ENCODE peak calls at places on chromosomes 4 and X, in five cellular contexts. One of them, this sample, is unnamed.

GRCh38 chr4:7254736-7255487 is 62.6 kb downstream of the SORCS2 start:
- DNase-seq in cardiac muscle cell: no peak
- DNase-seq in mammary epithelial cell: no peak
- DNase-seq in neuronal stem cell: no peak
- DNase-seq in CD8-positive, alpha-beta memory T cell: no peak
- DNase-seq in this sample: no peak

GRCh38 chrX:110045421-110045820 is 42.5 kb downstream of the TMEM164 start:
- DNase-seq in CD8-positive, alpha-beta memory T cell: no peak
- DNase-seq in mammary epithelial cell: no peak
- DNase-seq in neuronal stem cell: no peak
- DNase-seq in cardiac muscle cell: no peak
- DNase-seq in this sample: no peak

GRCh38 chr4:14111730-14112171 is 484.2 kb upstream of the BOD1L1 start:
- DNase-seq in CD8-positive, alpha-beta memory T cell: no peak
- DNase-seq in mammary epithelial cell: peak; percentile 90
- DNase-seq in neuronal stem cell: no peak
- DNase-seq in cardiac muscle cell: no peak
- DNase-seq in this sample: peak; percentile 94

GRCh38 chr4:182143822-182144620 is 99.2 kb upstream of the TENM3 start:
- DNase-seq in neuronal stem cell: peak; percentile 78
- DNase-seq in mammary epithelial cell: peak; percentile 88
- DNase-seq in cardiac muscle cell: peak; percentile 49
- DNase-seq in CD8-positive, alpha-beta memory T cell: no peak
- DNase-seq in this sample: peak; percentile 4

GRCh38 chr4:173415092-173415491 is 16.2 kb upstream of the SCRG1 start:
- DNase-seq in mammary epithelial cell: peak; percentile 90
- DNase-seq in neuronal stem cell: no peak
- DNase-seq in CD8-positive, alpha-beta memory T cell: no peak
- DNase-seq in cardiac muscle cell: no peak
- DNase-seq in this sample: peak; percentile 74

GRCh38 chr4:57462843-57463242 is 352.7 kb upstream of the IGFBP7 start:
- DNase-seq in cardiac muscle cell: no peak
- DNase-seq in mammary epithelial cell: no peak
- DNase-seq in CD8-positive, alpha-beta memory T cell: no peak
- DNase-seq in neuronal stem cell: peak; percentile 31
- DNase-seq in this sample: no peak

GRCh38 chr4:77629885-77630284 is 24.3 kb downstream of the CXCL13 start:
- DNase-seq in mammary epithelial cell: no peak
- DNase-seq in cardiac muscle cell: no peak
- DNase-seq in neuronal stem cell: no peak
- DNase-seq in CD8-positive, alpha-beta memory T cell: no peak
- DNase-seq in this sample: no peak

GRCh38 chrX:140432328-140433025 is 72.4 kb downstream of the SOX3 start:
- DNase-seq in mammary epithelial cell: no peak
- DNase-seq in cardiac muscle cell: no peak
- DNase-seq in neuronal stem cell: no peak
- DNase-seq in CD8-positive, alpha-beta memory T cell: no peak
- DNase-seq in this sample: no peak

GRCh38 chrX:71103110-71103983 is 3.2 kb downstream of the CXorf65 start:
- DNase-seq in neuronal stem cell: no peak
- DNase-seq in CD8-positive, alpha-beta memory T cell: peak; percentile 64
- DNase-seq in mammary epithelial cell: no peak
- DNase-seq in cardiac muscle cell: peak; percentile 42
- DNase-seq in this sample: no peak

GRCh38 chrX:80246273-80246672 is 174.0 kb upstream of the TENT5D start:
- DNase-seq in mammary epithelial cell: no peak
- DNase-seq in neuronal stem cell: no peak
- DNase-seq in CD8-positive, alpha-beta memory T cell: no peak
- DNase-seq in cardiac muscle cell: no peak
- DNase-seq in this sample: peak; percentile 21

GRCh38 chrX:41153453-41153852 is 68.2 kb downstream of the USP9X start:
- DNase-seq in neuronal stem cell: no peak
- DNase-seq in cardiac muscle cell: no peak
- DNase-seq in mammary epithelial cell: peak; percentile 49
- DNase-seq in CD8-positive, alpha-beta memory T cell: no peak
- DNase-seq in this sample: no peak

GRCh38 chr4:88705805-88706518 is 8.3 kb upstream of the NAP1L5 start:
- DNase-seq in cardiac muscle cell: no peak
- DNase-seq in neuronal stem cell: no peak
- DNase-seq in CD8-positive, alpha-beta memory T cell: no peak
- DNase-seq in mammary epithelial cell: peak; percentile 19
- DNase-seq in this sample: peak; percentile 36

GRCh38 chr4:139556071-139556734 is at the start of gene SETD7:
- DNase-seq in neuronal stem cell: peak; percentile 58
- DNase-seq in CD8-positive, alpha-beta memory T cell: peak; percentile 60
- DNase-seq in cardiac muscle cell: peak; percentile 72
- DNase-seq in mammary epithelial cell: peak; percentile 78
- DNase-seq in this sample: peak; percentile 57

GRCh38 chrX:100611951-100612350 is 24.7 kb downstream of the TSPAN6 start:
- DNase-seq in neuronal stem cell: no peak
- DNase-seq in cardiac muscle cell: no peak
- DNase-seq in CD8-positive, alpha-beta memory T cell: no peak
- DNase-seq in mammary epithelial cell: no peak
- DNase-seq in this sample: no peak

GRCh38 chr4:107299646-107300045 is 263.5 kb upstream of the DKK2 start:
- DNase-seq in neuronal stem cell: no peak
- DNase-seq in mammary epithelial cell: peak; percentile 38
- DNase-seq in cardiac muscle cell: no peak
- DNase-seq in CD8-positive, alpha-beta memory T cell: no peak
- DNase-seq in this sample: no peak

GRCh38 chr4:164779080-164779479 is 25.1 kb downstream of the SMIM31 start:
- DNase-seq in cardiac muscle cell: no peak
- DNase-seq in mammary epithelial cell: no peak
- DNase-seq in neuronal stem cell: no peak
- DNase-seq in CD8-positive, alpha-beta memory T cell: no peak
- DNase-seq in this sample: no peak

GRCh38 chr4:151850751-151851150 is 89.9 kb upstream of the GATB start:
- DNase-seq in CD8-positive, alpha-beta memory T cell: no peak
- DNase-seq in mammary epithelial cell: peak; percentile 43
- DNase-seq in cardiac muscle cell: no peak
- DNase-seq in neuronal stem cell: no peak
- DNase-seq in this sample: no peak

GRCh38 chrX:39293203-39293602 is 491.9 kb downstream of the MID1IP1 start:
- DNase-seq in CD8-positive, alpha-beta memory T cell: no peak
- DNase-seq in mammary epithelial cell: no peak
- DNase-seq in neuronal stem cell: no peak
- DNase-seq in cardiac muscle cell: no peak
- DNase-seq in this sample: no peak

GRCh38 chrX:97705936-97706335 is 822.2 kb downstream of the RPA4 start:
- DNase-seq in CD8-positive, alpha-beta memory T cell: no peak
- DNase-seq in neuronal stem cell: no peak
- DNase-seq in mammary epithelial cell: no peak
- DNase-seq in cardiac muscle cell: no peak
- DNase-seq in this sample: no peak

GRCh38 chrX:24498181-24498580 is 33.1 kb downstream of the PDK3 start:
- DNase-seq in CD8-positive, alpha-beta memory T cell: no peak
- DNase-seq in neuronal stem cell: peak; percentile 1
- DNase-seq in cardiac muscle cell: no peak
- DNase-seq in mammary epithelial cell: no peak
- DNase-seq in this sample: no peak

GRCh38 chr4:898869-899555 is 33.1 kb downstream of the GAK start:
- DNase-seq in neuronal stem cell: no peak
- DNase-seq in CD8-positive, alpha-beta memory T cell: no peak
- DNase-seq in mammary epithelial cell: no peak
- DNase-seq in cardiac muscle cell: no peak
- DNase-seq in this sample: no peak

GRCh38 chrX:36348509-36348908 is 429.0 kb downstream of the CFAP47 start:
- DNase-seq in neuronal stem cell: no peak
- DNase-seq in mammary epithelial cell: no peak
- DNase-seq in cardiac muscle cell: no peak
- DNase-seq in CD8-positive, alpha-beta memory T cell: no peak
- DNase-seq in this sample: no peak

GRCh38 chr4:7280906-7281305 is 88.6 kb downstream of the SORCS2 start:
- DNase-seq in mammary epithelial cell: peak; percentile 87
- DNase-seq in CD8-positive, alpha-beta memory T cell: no peak
- DNase-seq in neuronal stem cell: no peak
- DNase-seq in cardiac muscle cell: no peak
- DNase-seq in this sample: peak; percentile 20

DNA sequence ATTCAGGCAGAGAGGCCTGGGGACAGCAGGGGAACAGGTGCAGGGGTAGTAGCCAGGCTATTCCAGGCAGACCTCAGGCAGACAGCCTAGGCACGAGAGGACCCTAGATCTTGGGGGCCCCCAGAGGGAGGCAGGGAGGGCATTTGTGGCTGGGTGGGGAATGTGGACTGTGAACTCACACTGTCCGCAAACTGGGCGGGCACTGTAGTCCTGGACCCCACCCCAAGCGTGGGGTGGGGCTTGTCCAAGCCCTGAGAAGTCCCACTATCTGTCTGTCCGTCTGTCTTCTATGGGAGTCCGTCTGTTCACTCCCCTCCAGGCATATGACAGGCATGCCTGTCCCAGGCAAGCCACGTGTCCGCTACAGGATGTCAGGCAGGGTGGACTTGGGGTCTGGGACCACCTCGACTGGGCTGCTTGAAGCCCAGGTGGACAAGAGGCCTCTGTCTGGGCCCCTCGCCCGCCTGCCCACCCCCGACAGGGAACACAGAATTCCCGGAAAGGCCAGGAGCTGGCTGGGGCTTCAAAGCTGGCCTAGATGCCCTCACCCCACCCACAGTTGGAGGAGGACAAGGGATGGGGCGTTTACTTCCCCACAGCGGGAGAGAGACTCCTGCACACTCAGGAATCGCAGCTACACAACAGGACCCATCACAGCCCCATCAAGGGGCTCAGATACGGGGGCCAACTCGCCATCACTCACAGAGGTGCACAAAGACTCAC is at the start of gene SLC38A5:
- DNase-seq in neuronal stem cell: no peak
- DNase-seq in mammary epithelial cell: no peak
- DNase-seq in cardiac muscle cell: no peak
- DNase-seq in CD8-positive, alpha-beta memory T cell: no peak
- DNase-seq in this sample: no peak
- H3K27ac ChIP-seq in neuronal stem cell: no peak within 1 kb of the TSS
- H3K27ac ChIP-seq in mammary epithelial cell: no peak within 1 kb of the TSS
- H3K27ac ChIP-seq in cardiac muscle cell: no peak within 1 kb of the TSS
- H3K27ac ChIP-seq in CD8-positive, alpha-beta memory T cell: peak within 1 kb of the TSS; percentile 72
- H3K27ac ChIP-seq in this sample: no peak within 1 kb of the TSS

GRCh38 chr4:186946140-186946539 is 222.5 kb upstream of the FAT1 start:
- DNase-seq in neuronal stem cell: no peak
- DNase-seq in CD8-positive, alpha-beta memory T cell: no peak
- DNase-seq in cardiac muscle cell: no peak
- DNase-seq in mammary epithelial cell: no peak
- DNase-seq in this sample: no peak
- H3K27ac ChIP-seq in neuronal stem cell: no peak overlapping the region
- H3K27ac ChIP-seq in CD8-positive, alpha-beta memory T cell: no peak overlapping the region
- H3K27ac ChIP-seq in cardiac muscle cell: no peak overlapping the region
- H3K27ac ChIP-seq in mammary epithelial cell: no peak overlapping the region
- H3K27ac ChIP-seq in this sample: no peak overlapping the region

GRCh38 chrX:45524296-45524695 is 323.6 kb upstream of the DIPK2B start:
- DNase-seq in neuronal stem cell: no peak
- DNase-seq in cardiac muscle cell: no peak
- DNase-seq in CD8-positive, alpha-beta memory T cell: no peak
- DNase-seq in mammary epithelial cell: peak; percentile 39
- DNase-seq in this sample: peak; percentile 79
- H3K27ac ChIP-seq in neuronal stem cell: no peak overlapping the region
- H3K27ac ChIP-seq in cardiac muscle cell: no peak overlapping the region
- H3K27ac ChIP-seq in CD8-positive, alpha-beta memory T cell: no peak overlapping the region
- H3K27ac ChIP-seq in mammary epithelial cell: peak overlapping the region; percentile 11
- H3K27ac ChIP-seq in this sample: peak overlapping the region; percentile 63

DNA sequence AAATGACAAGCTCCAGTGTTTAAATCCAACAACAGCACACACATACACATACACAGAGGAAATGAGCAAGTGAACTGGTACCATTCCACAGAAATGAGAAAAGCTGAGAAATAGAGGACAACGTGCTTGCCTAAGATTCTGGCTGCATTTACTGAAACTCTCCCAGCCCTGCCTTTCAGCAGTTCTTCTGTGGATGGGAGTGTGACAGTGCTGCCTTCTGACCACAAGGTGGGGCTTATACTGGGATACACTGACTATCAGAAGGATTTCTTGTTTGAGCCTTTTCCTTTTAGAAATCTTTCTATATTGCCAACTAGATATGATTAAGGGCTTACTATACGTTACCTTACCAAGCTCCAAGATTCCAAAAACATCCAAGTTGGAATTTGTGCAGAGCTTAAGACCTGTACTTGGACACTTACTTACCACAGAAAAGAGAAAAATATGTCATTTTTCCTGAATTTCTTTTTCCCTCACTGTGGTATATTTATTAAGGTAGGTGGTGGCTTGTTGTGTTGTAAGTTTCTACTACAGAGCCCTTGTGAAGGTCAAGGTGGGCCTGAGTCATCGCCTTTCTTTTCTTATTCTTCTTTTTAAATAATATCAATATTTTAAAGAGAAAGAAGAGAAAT is 10.7 kb upstream of the CXCL8 start:
- DNase-seq in neuronal stem cell: peak; percentile 40
- DNase-seq in mammary epithelial cell: peak; percentile 84
- DNase-seq in cardiac muscle cell: peak; percentile 66
- DNase-seq in CD8-positive, alpha-beta memory T cell: no peak
- DNase-seq in this sample: peak; percentile 93
- H3K27ac ChIP-seq in neuronal stem cell: no peak overlapping the region
- H3K27ac ChIP-seq in mammary epithelial cell: no peak overlapping the region
- H3K27ac ChIP-seq in cardiac muscle cell: no peak overlapping the region
- H3K27ac ChIP-seq in CD8-positive, alpha-beta memory T cell: no peak overlapping the region
- H3K27ac ChIP-seq in this sample: peak overlapping the region; percentile 97

DNA sequence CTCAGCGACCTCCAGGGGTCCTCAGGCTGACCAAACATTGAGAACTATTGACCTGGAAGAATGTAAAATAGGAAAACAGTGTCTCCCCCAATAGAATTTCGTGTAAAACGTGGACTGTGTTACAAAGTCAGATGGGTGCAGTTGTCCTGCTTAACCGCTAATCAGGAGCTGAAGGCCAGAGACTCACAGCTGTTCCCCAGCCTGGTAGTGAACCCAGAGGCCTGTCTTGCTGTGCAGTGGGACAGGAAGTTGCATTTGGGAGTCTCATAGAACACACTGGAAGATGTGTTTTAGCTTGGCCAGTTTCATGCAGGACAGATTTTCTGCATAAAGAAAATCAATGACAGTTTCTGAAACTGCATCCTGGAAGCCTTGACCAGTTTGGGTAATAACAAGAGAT is 151.5 kb downstream of the PTTG2 start:
- DNase-seq in neuronal stem cell: no peak
- DNase-seq in CD8-positive, alpha-beta memory T cell: no peak
- DNase-seq in cardiac muscle cell: no peak
- DNase-seq in mammary epithelial cell: no peak
- DNase-seq in this sample: no peak
- H3K27ac ChIP-seq in neuronal stem cell: no peak overlapping the region
- H3K27ac ChIP-seq in CD8-positive, alpha-beta memory T cell: no peak overlapping the region
- H3K27ac ChIP-seq in cardiac muscle cell: no peak overlapping the region
- H3K27ac ChIP-seq in mammary epithelial cell: no peak overlapping the region
- H3K27ac ChIP-seq in this sample: no peak overlapping the region

DNA sequence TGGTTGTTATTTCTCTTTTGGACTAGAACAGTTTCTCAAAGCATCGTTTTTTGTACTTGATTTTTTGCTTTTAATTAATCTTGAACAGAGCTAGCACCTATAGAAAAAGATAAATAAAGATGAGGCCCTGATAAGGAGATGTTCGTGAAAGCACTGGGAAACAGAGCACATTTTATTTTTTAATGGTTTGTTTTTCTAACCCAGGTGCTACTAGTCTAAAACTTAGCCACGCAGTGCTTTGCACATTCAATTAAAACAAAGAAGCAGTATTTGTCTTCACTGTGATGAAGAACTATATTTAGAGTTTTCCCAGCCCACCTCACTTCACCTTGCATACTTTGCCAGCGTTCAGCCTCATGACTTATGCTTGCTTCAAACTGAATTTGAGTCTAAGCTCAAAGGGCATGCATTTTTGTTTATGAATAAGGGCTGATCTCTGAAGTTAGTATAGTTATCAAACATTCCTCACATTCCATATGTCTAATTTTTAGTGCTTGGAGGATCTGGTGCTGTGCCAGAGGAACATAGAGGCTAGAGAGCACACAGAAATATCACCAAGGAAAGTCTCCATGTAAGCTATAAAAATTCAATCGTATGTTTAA is 76.7 kb downstream of the WWC2 start:
- DNase-seq in cardiac muscle cell: peak; percentile 24
- DNase-seq in CD8-positive, alpha-beta memory T cell: no peak
- DNase-seq in mammary epithelial cell: no peak
- DNase-seq in neuronal stem cell: no peak
- DNase-seq in this sample: peak; percentile 69
- H3K27ac ChIP-seq in cardiac muscle cell: peak overlapping the region; percentile 15
- H3K27ac ChIP-seq in CD8-positive, alpha-beta memory T cell: no peak overlapping the region
- H3K27ac ChIP-seq in mammary epithelial cell: no peak overlapping the region
- H3K27ac ChIP-seq in neuronal stem cell: no peak overlapping the region
- H3K27ac ChIP-seq in this sample: no peak overlapping the region

This sample was measured in PC-3.